ENCODE peak calls at places on chromosomes 5 and 9, in ten cellular contexts. L is iris pigment epithelial cell, O is A549, S is neural crest cell, B is brain microvascular endothelial cell, I is hypothalamus, R is cardiac septum, V is heart right ventricle, D is PC-9, U is dermis blood vessel endothelial cell. H is an unnamed sample.

GRCh38 chr9:97763884-97764283 is 66.7 kb upstream of the XPA start:
- DNase-seq in L (no peak), O (no peak), S (no peak), B (no peak), I (no peak), R (peak; percentile 68), V (no peak), D (no peak), U (no peak), H (no peak)

GRCh38 chr5:111585946-111586345 is 73.6 kb upstream of the STARD4 start:
- DNase-seq in L (no peak), O (no peak), S (no peak), B (no peak), I (no peak), R (no peak), V (no peak), D (no peak), U (no peak), H (no peak)

GRCh38 chr5:4254736-4255135 is 659.1 kb downstream of the IRX1 start:
- DNase-seq in L (no peak), O (no peak), S (no peak), B (no peak), I (no peak), R (no peak), V (no peak), D (no peak), U (no peak), H (no peak)

GRCh38 chr5:111063709-111064322 is 7.7 kb upstream of the TSLP start:
- DNase-seq in L (peak; percentile 29), O (peak; percentile 36), S (no peak), B (no peak), I (no peak), R (no peak), V (no peak), D (no peak), U (no peak), H (no peak)

GRCh38 chr5:138545919-138546562 is 3.0 kb upstream of the ETF1 start:
- DNase-seq in L (peak; percentile 46), O (no peak), S (no peak), B (no peak), I (no peak), R (no peak), V (no peak), D (no peak), U (no peak), H (no peak)

GRCh38 chr5:121377446-121377845 is 474.2 kb upstream of the FTMT start:
- DNase-seq in L (no peak), O (no peak), S (no peak), B (no peak), I (no peak), R (no peak), V (no peak), D (no peak), U (peak; percentile 10), H (no peak)

GRCh38 chr5:41279040-41279439 is 65.7 kb upstream of the C6 start:
- DNase-seq in L (no peak), O (no peak), S (no peak), B (no peak), I (no peak), R (no peak), V (no peak), D (no peak), U (no peak), H (no peak)

GRCh38 chr5:170467000-170467707 is 36.7 kb upstream of the KCNIP1 start:
- DNase-seq in L (peak; percentile 94), O (peak; percentile 63), S (no peak), B (peak; percentile 91), I (no peak), R (no peak), V (no peak), D (no peak), U (peak; percentile 93), H (no peak)

GRCh38 chr9:130172858-130173461 is 756 bp downstream of the NCS1 start:
- DNase-seq in L (peak; percentile 24), O (no peak), S (no peak), B (no peak), I (no peak), R (no peak), V (no peak), D (peak; percentile 44), U (peak; percentile 47), H (no peak)

GRCh38 chr5:158039441-158039840 is 180.5 kb upstream of the CLINT1 start:
- DNase-seq in L (no peak), O (no peak), S (no peak), B (no peak), I (no peak), R (no peak), V (no peak), D (no peak), U (no peak), H (no peak)

H was measured in effector CD8-positive, alpha-beta T cell.